ENCODE peak calls at places on chromosomes 2 and 18, in eight cellular contexts. Y, V, U, M, D, A, E and C are unnamed samples.

GRCh38 chr2:187505064-187505672 is 49.1 kb downstream of the TFPI start:
- DNase-seq in U (no peak), V (no peak), D (no peak), M (no peak), E (no peak), A (no peak), Y (no peak), C (no peak)

GRCh38 chr2:63692002-63692606 is 103.3 kb downstream of the MDH1 start:
- DNase-seq in V (peak), E (peak), M (no peak), U (no peak), Y (no peak), A (peak), D (peak), C (peak)

GRCh38 chr2:160491922-160492371 is 1.7 kb downstream of the RBMS1 start:
- DNase-seq in U (no peak), V (no peak), Y (no peak), M (no peak), D (no peak), A (no peak), E (no peak), C (no peak)

GRCh38 chr18:10660485-10660884 is 134.7 kb downstream of the NAPG start:
- DNase-seq in U (no peak), A (no peak), V (no peak), Y (no peak), D (no peak), M (no peak), E (no peak), C (no peak)

GRCh38 chr2:80217446-80217845 is 87.1 kb downstream of the LRRTM1 start:
- DNase-seq in U (no peak), E (no peak), Y (no peak), V (no peak), A (no peak), M (no peak), D (no peak), C (no peak)

GRCh38 chr2:72573232-72573631 is 252.6 kb downstream of the EXOC6B start:
- DNase-seq in D (no peak), V (no peak), U (no peak), M (no peak), E (no peak), A (no peak), Y (no peak), C (no peak)

GRCh38 chr2:234954551-234954992 is 2.8 kb downstream of the SH3BP4 start:
- DNase-seq in D (no peak), V (no peak), Y (peak), A (peak), U (no peak), M (no peak), E (no peak), C (no peak)

GRCh38 chr2:181750305-181750704 is 70.0 kb upstream of the NEUROD1 start:
- DNase-seq in E (no peak), Y (no peak), D (no peak), M (no peak), U (no peak), A (no peak), V (no peak), C (no peak)

GRCh38 chr2:99836670-99837069 is 305.7 kb downstream of the AFF3 start:
- DNase-seq in A (no peak), Y (no peak), E (no peak), M (no peak), U (no peak), D (no peak), V (no peak), C (no peak)

GRCh38 chr2:141741652-141742051 is 389.2 kb downstream of the LRP1B start:
- DNase-seq in U (no peak), M (no peak), D (no peak), A (no peak), V (no peak), E (no peak), Y (no peak), C (no peak)

GRCh38 chr2:54568876-54569298 is 112.8 kb downstream of the SPTBN1 start:
- DNase-seq in E (peak), A (no peak), Y (no peak), V (peak), U (no peak), D (peak), M (no peak), C (no peak)

GRCh38 chr2:69694894-69695849 is 46.8 kb upstream of the ANXA4 start:
- DNase-seq in A (no peak), Y (no peak), U (no peak), D (no peak), E (no peak), V (no peak), M (no peak), C (peak)

GRCh38 chr18:26634631-26635030 is 86.3 kb upstream of the KCTD1 start:
- DNase-seq in Y (no peak), E (no peak), A (no peak), V (no peak), D (no peak), U (no peak), M (no peak), C (no peak)

GRCh38 chr18:67864677-67865340 is 348.3 kb upstream of the DSEL start:
- DNase-seq in D (no peak), Y (no peak), V (no peak), A (no peak), U (no peak), E (no peak), M (no peak), C (no peak)